ENCODE peak calls at places on chromosomes 12 and 14, in nine cellular contexts. N, A, W, Z, S, F, X, H and V are unnamed samples.
A peak's percentile ranks its signal among the peaks of the same experiment; 100 is the strongest.

GRCh38 chr12:126762150-126762549 is 1504.8 kb upstream of the TMEM132C start:
- DNase-seq in A (no peak), S (no peak), W (no peak), F (no peak), Z (no peak), H (no peak), X (no peak), N (no peak), V (no peak)

GRCh38 chr14:74682169-74682952 is 30.5 kb downstream of the AREL1 start:
- DNase-seq in Z (no peak), X (no peak), N (no peak), W (no peak), S (no peak), F (no peak), A (no peak), H (no peak), V (no peak)

GRCh38 chr12:124727244-124727673 is 136.4 kb downstream of the SCARB1 start:
- DNase-seq in N (peak; percentile 60), S (no peak), W (peak; percentile 97), A (no peak), F (peak; percentile 30), X (no peak), Z (peak; percentile 44), H (peak; percentile 90), V (peak; percentile 87)

GRCh38 chr12:32583535-32583934 is 95.6 kb upstream of the DNM1L start:
- DNase-seq in N (no peak), Z (no peak), A (no peak), X (no peak), H (no peak), S (no peak), W (no peak), F (no peak), V (no peak)

GRCh38 chr14:77409131-77409533 is 14.2 kb downstream of the NOXRED1 start:
- DNase-seq in Z (no peak), X (no peak), A (peak; percentile 17), H (no peak), W (no peak), F (no peak), N (no peak), S (no peak), V (no peak)

GRCh38 chr12:104243551-104243950 is 28.0 kb downstream of the TXNRD1 start:
- DNase-seq in F (no peak), W (no peak), S (no peak), H (no peak), N (no peak), A (no peak), X (no peak), Z (no peak), V (no peak)

GRCh38 chr12:6757028-6757689 is 4.2 kb upstream of the MLF2 start:
- DNase-seq in Z (no peak), X (no peak), F (no peak), H (no peak), A (no peak), S (no peak), W (no peak), N (no peak), V (no peak)

GRCh38 chr12:28963554-28963953 is 185.5 kb upstream of the FAR2 start:
- DNase-seq in H (no peak), A (peak; percentile 14), Z (no peak), S (no peak), N (no peak), X (no peak), F (no peak), W (no peak), V (no peak)

GRCh38 chr12:4011597-4011996 is 138.4 kb upstream of the PARP11 start:
- DNase-seq in Z (no peak), S (no peak), H (no peak), W (no peak), X (no peak), A (no peak), F (no peak), N (no peak), V (peak; percentile 72)

GRCh38 chr14:87894920-87895319 is 98.1 kb downstream of the GALC start:
- DNase-seq in X (no peak), F (no peak), A (no peak), N (no peak), W (no peak), Z (no peak), H (no peak), S (no peak), V (no peak)

GRCh38 chr12:41795910-41796309 is 348.8 kb downstream of the GXYLT1 start:
- DNase-seq in F (no peak), N (no peak), S (no peak), X (no peak), A (peak; percentile 46), W (no peak), H (no peak), Z (no peak), V (no peak)

GRCh38 chr12:8590842-8591545 is 21.7 kb downstream of the AICDA start:
- DNase-seq in F (no peak), X (no peak), W (peak; percentile 58), S (no peak), H (no peak), N (no peak), A (no peak), Z (no peak), V (no peak)

GRCh38 chr12:106455100-106455499 is 97.6 kb downstream of the POLR3B start:
- DNase-seq in X (no peak), W (no peak), H (no peak), N (no peak), S (no peak), Z (no peak), F (no peak), A (no peak), V (no peak)

GRCh38 chr14:91392623-91393303 is 24.9 kb downstream of the CCDC88C start:
- DNase-seq in H (no peak), S (no peak), N (no peak), Z (no peak), W (no peak), X (no peak), F (no peak), A (no peak), V (no peak)

GRCh38 chr12:45191239-45191638 is 24.7 kb upstream of the ANO6 start:
- DNase-seq in X (no peak), H (no peak), S (no peak), Z (no peak), A (no peak), F (no peak), W (no peak), N (no peak), V (no peak)

GRCh38 chr12:31034372-31034771 is 39.3 kb upstream of the DDX11 start:
- DNase-seq in S (no peak), N (no peak), W (no peak), A (no peak), Z (no peak), F (no peak), X (no peak), H (no peak), V (no peak)

GRCh38 chr12:124828264-124829007 is 35.2 kb downstream of the SCARB1 start:
- DNase-seq in H (peak; percentile 56), W (peak; percentile 91), N (peak; percentile 37), F (no peak), X (no peak), A (no peak), Z (peak; percentile 79), S (no peak), V (no peak)

GRCh38 chr12:127781336-127781735 is 485.6 kb upstream of the TMEM132C start:
- DNase-seq in H (no peak), S (no peak), F (no peak), X (no peak), A (no peak), N (no peak), W (no peak), Z (no peak), V (no peak)

GRCh38 chr12:56029666-56030293 is 8.9 kb downstream of the IKZF4 start:
- DNase-seq in W (no peak), Z (peak; percentile 54), X (no peak), S (no peak), N (peak; percentile 27), A (peak; percentile 79), H (no peak), F (no peak), V (no peak)

GRCh38 chr12:57418255-57418654 is 12.6 kb downstream of the R3HDM2 start:
- DNase-seq in Z (no peak), N (no peak), F (no peak), S (no peak), W (peak; percentile 81), X (no peak), A (no peak), H (no peak), V (no peak)

GRCh38 chr12:52552055-52552454 is 890 bp downstream of the KRT71 start:
- DNase-seq in H (no peak), Z (no peak), A (no peak), W (no peak), N (no peak), S (no peak), F (no peak), X (no peak), V (no peak)
- H3K9me3 ChIP-seq in H (no peaks in the 10 kb centered on the region), Z (no peaks in the 10 kb centered on the region), A (no peaks in the 10 kb centered on the region), W (no peaks in the 10 kb centered on the region), N (no peaks in the 10 kb centered on the region), S (no peaks in the 10 kb centered on the region), F (no peaks in the 10 kb centered on the region), X (no peaks in the 10 kb centered on the region), V (no peaks in the 10 kb centered on the region)

DNA sequence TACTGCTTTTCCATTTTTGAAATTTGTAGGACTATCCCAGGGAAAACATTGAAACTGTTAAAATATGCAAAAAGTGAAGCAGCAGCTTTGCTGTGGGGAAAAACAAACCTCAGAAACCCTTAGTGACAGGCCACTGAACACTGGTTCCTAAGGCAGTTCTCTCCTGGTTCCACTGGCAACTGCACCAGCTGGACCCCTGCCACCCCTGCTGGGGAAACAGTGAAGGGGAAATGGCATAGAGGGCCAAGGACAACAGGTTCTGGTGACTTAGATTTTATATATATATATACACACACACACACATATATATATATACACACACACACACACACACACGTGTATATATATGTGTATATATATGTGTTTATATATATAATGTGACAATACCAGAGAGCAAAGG is 16.2 kb upstream of the KRT7 start:
- DNase-seq in N (peak; percentile 74), Z (no peak), H (peak; percentile 82), X (no peak), A (no peak), F (no peak), S (no peak), W (no peak), V (peak; percentile 67)
- TF ChIP-seq CTCF in N (no peak), Z (no peak), H (peak; percentile 51), X (no peak), A (no peak), F (no peak), S (no peak), W (no peak), V (no peak)

DNA sequence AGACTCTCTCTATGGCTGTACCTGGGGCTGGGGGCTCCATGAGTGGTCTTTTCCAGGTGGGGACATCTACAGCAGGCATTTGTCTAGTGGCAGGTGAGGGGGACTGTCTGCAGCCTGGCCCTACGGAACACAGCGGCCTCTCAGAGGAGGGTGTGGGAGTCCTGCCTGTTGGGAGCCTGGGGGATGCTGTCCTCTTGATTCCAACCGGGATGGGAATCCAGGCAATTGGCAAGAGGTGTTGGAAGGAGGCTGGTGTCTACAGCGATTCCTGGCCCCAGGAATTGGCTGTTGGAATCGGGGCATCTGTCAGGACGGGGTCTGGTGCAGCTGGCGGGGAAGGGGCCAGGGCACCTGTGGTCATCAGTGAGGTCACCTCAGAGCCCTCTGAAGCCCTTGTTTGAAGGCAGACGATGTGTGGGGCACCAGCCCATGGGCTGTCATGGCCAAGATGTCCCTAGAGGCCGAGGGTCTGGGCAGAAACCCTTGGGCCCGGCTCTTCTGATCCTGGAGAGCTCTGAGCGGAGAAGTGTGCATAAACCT is 386.3 kb downstream of the TMEM121 start:
- DNase-seq in W (peak; percentile 33), N (no peak), S (no peak), H (no peak), Z (no peak), X (no peak), F (no peak), A (no peak), V (peak; percentile 40)
- H3K9me3 ChIP-seq in W (no peaks in the 10 kb centered on the region), N (no peaks in the 10 kb centered on the region), S (no peaks in the 10 kb centered on the region), H (peaks cover 20% of the 10 kb centered on the region), Z (no peaks in the 10 kb centered on the region), X (no peaks in the 10 kb centered on the region), F (no peaks in the 10 kb centered on the region), A (no peaks in the 10 kb centered on the region), V (no peaks in the 10 kb centered on the region)

GRCh38 chr12:12008931-12009611 is 61.7 kb upstream of the BCL2L14 start:
- DNase-seq in H (peak; percentile 46), F (no peak), A (peak; percentile 90), S (no peak), Z (no peak), N (no peak), X (peak; percentile 23), W (no peak), V (no peak)
- TF ChIP-seq CTCF in H (no peak), F (no peak), A (peak; percentile 56), S (peak; percentile 10), Z (no peak), N (no peak), X (no peak), W (no peak), V (no peak)